ENCODE peak calls at places on chromosomes 1 and 21, in five cellular contexts. One of them, this sample, is unnamed.

GRCh38 chr1:145849356-145850165 is 4.1 kb downstream of the NUDT17 start:
- DNase-seq in upper lobe of right lung: no peak
- DNase-seq in fibroblast of lung: peak
- DNase-seq in spleen: no peak
- DNase-seq in fibroblast of pulmonary artery: peak
- DNase-seq in this sample: peak

GRCh38 chr1:180609643-180610555 is 21.9 kb upstream of the XPR1 start:
- DNase-seq in upper lobe of right lung: no peak
- DNase-seq in fibroblast of lung: no peak
- DNase-seq in spleen: no peak
- DNase-seq in fibroblast of pulmonary artery: peak
- DNase-seq in this sample: no peak

GRCh38 chr1:229716064-229716463 is 90.0 kb downstream of the URB2 start:
- DNase-seq in upper lobe of right lung: no peak
- DNase-seq in fibroblast of lung: peak
- DNase-seq in spleen: no peak
- DNase-seq in fibroblast of pulmonary artery: no peak
- DNase-seq in this sample: peak

GRCh38 chr21:34962586-34963222 is 86.4 kb downstream of the RUNX1 start:
- DNase-seq in upper lobe of right lung: no peak
- DNase-seq in fibroblast of lung: no peak
- DNase-seq in spleen: no peak
- DNase-seq in fibroblast of pulmonary artery: no peak
- DNase-seq in this sample: no peak

GRCh38 chr1:83882906-83883305 is 116.0 kb downstream of the TTLL7 start:
- DNase-seq in upper lobe of right lung: no peak
- DNase-seq in fibroblast of lung: peak
- DNase-seq in spleen: no peak
- DNase-seq in fibroblast of pulmonary artery: peak
- DNase-seq in this sample: peak

GRCh38 chr1:84122780-84123382 is 21.2 kb upstream of the PRKACB start:
- DNase-seq in upper lobe of right lung: no peak
- DNase-seq in fibroblast of lung: peak
- DNase-seq in spleen: no peak
- DNase-seq in fibroblast of pulmonary artery: peak
- DNase-seq in this sample: peak

GRCh38 chr1:56517404-56518130 is 61.8 kb downstream of the PLPP3 start:
- DNase-seq in upper lobe of right lung: no peak
- DNase-seq in fibroblast of lung: no peak
- DNase-seq in spleen: no peak
- DNase-seq in fibroblast of pulmonary artery: no peak
- DNase-seq in this sample: no peak

GRCh38 chr1:30751830-30752650 is 5.5 kb downstream of the LAPTM5 start:
- DNase-seq in upper lobe of right lung: no peak
- DNase-seq in fibroblast of lung: no peak
- DNase-seq in spleen: peak
- DNase-seq in fibroblast of pulmonary artery: no peak
- DNase-seq in this sample: no peak

GRCh38 chr1:152497273-152497672 is 13.3 kb upstream of the LCE5A start:
- DNase-seq in upper lobe of right lung: no peak
- DNase-seq in fibroblast of lung: no peak
- DNase-seq in spleen: no peak
- DNase-seq in fibroblast of pulmonary artery: peak
- DNase-seq in this sample: no peak

GRCh38 chr1:110495926-110496600 is 22.9 kb downstream of the KCNA10 start:
- DNase-seq in upper lobe of right lung: no peak
- DNase-seq in fibroblast of lung: peak
- DNase-seq in spleen: peak
- DNase-seq in fibroblast of pulmonary artery: peak
- DNase-seq in this sample: peak

GRCh38 chr1:193079187-193079586 is 19.8 kb downstream of the RO60 start:
- DNase-seq in upper lobe of right lung: no peak
- DNase-seq in fibroblast of lung: peak
- DNase-seq in spleen: no peak
- DNase-seq in fibroblast of pulmonary artery: no peak
- DNase-seq in this sample: no peak

GRCh38 chr1:217982711-217983405 is 302.2 kb upstream of the RRP15 start:
- DNase-seq in upper lobe of right lung: no peak
- DNase-seq in fibroblast of lung: no peak
- DNase-seq in spleen: no peak
- DNase-seq in fibroblast of pulmonary artery: no peak
- DNase-seq in this sample: no peak

GRCh38 chr1:183218981-183219621 is 33.0 kb downstream of the LAMC2 start:
- DNase-seq in upper lobe of right lung: no peak
- DNase-seq in fibroblast of lung: no peak
- DNase-seq in spleen: peak
- DNase-seq in fibroblast of pulmonary artery: no peak
- DNase-seq in this sample: peak

GRCh38 chr1:20233394-20233793 is 47.1 kb upstream of the PLA2G2C start:
- DNase-seq in upper lobe of right lung: no peak
- DNase-seq in fibroblast of lung: peak
- DNase-seq in spleen: no peak
- DNase-seq in fibroblast of pulmonary artery: peak
- DNase-seq in this sample: peak

GRCh38 chr1:27527857-27528700 is 38.1 kb upstream of the WASF2 start:
- DNase-seq in upper lobe of right lung: peak
- DNase-seq in fibroblast of lung: no peak
- DNase-seq in spleen: peak
- DNase-seq in fibroblast of pulmonary artery: no peak
- DNase-seq in this sample: no peak
- H3K4me3 ChIP-seq in upper lobe of right lung: peak
- H3K4me3 ChIP-seq in fibroblast of lung: no peak
- H3K4me3 ChIP-seq in spleen: peak
- H3K4me3 ChIP-seq in fibroblast of pulmonary artery: no peak
- H3K4me3 ChIP-seq in this sample: peak

GRCh38 chr1:161787355-161787754 is 21.2 kb downstream of the ATF6 start:
- DNase-seq in upper lobe of right lung: no peak
- DNase-seq in fibroblast of lung: no peak
- DNase-seq in spleen: no peak
- DNase-seq in fibroblast of pulmonary artery: no peak
- DNase-seq in this sample: no peak
- TF ChIP-seq CTCF in upper lobe of right lung: no peak
- TF ChIP-seq CTCF in fibroblast of lung: no peak
- TF ChIP-seq CTCF in spleen: no peak
- TF ChIP-seq CTCF in fibroblast of pulmonary artery: peak
- TF ChIP-seq CTCF in this sample: peak

GRCh38 chr21:42124826-42125570 is 53.9 kb downstream of the UMODL1 start:
- DNase-seq in upper lobe of right lung: no peak
- DNase-seq in fibroblast of lung: no peak
- DNase-seq in spleen: no peak
- DNase-seq in fibroblast of pulmonary artery: no peak
- DNase-seq in this sample: no peak
- H3K4me3 ChIP-seq in upper lobe of right lung: no peak
- H3K4me3 ChIP-seq in fibroblast of lung: no peak
- H3K4me3 ChIP-seq in spleen: no peak
- H3K4me3 ChIP-seq in fibroblast of pulmonary artery: no peak
- H3K4me3 ChIP-seq in this sample: no peak

GRCh38 chr1:167439301-167439988 is 78.9 kb downstream of the CD247 start:
- DNase-seq in upper lobe of right lung: no peak
- DNase-seq in fibroblast of lung: peak
- DNase-seq in spleen: no peak
- DNase-seq in fibroblast of pulmonary artery: peak
- DNase-seq in this sample: peak
- TF ChIP-seq CTCF in upper lobe of right lung: peak
- TF ChIP-seq CTCF in fibroblast of lung: peak
- TF ChIP-seq CTCF in spleen: no peak
- TF ChIP-seq CTCF in fibroblast of pulmonary artery: peak
- TF ChIP-seq CTCF in this sample: peak

This sample was measured in astrocyte of the spinal cord.